ENCODE peak calls at places on chromosomes 12 and 14, in six cellular contexts. S is ovary, Y is thyroid gland, M is upper lobe of right lung, D is aorta, A is RWPE2. H is an unnamed sample.

GRCh38 chr12:79373896-79374499 is 316.8 kb downstream of the PAWR start:
- DNase-seq in S (peak; percentile 40), Y (peak; percentile 15), M (no peak), D (no peak), A (no peak), H (no peak)

GRCh38 chr14:49621114-49621881 is 699 bp downstream of the MGAT2 start:
- DNase-seq in S (peak; percentile 85), Y (peak; percentile 67), M (peak; percentile 91), D (peak; percentile 94), A (peak; percentile 80), H (peak; percentile 92)

GRCh38 chr12:94001691-94002090 is 146.7 kb upstream of the PLXNC1 start:
- DNase-seq in S (no peak), Y (no peak), M (no peak), D (no peak), A (no peak), H (no peak)

GRCh38 chr12:31588976-31589375 is 2.0 kb downstream of the DENND5B start:
- DNase-seq in S (no peak), Y (no peak), M (no peak), D (no peak), A (no peak), H (no peak)

GRCh38 chr12:129971721-129972120 is 67.9 kb upstream of the TMEM132D start:
- DNase-seq in S (no peak), Y (no peak), M (no peak), D (no peak), A (no peak), H (no peak)

GRCh38 chr14:74634481-74634880 is 22.4 kb upstream of the LTBP2 start:
- DNase-seq in S (no peak), Y (no peak), M (no peak), D (no peak), A (no peak), H (peak; percentile 15)

GRCh38 chr14:87133073-87133815 is 859.7 kb downstream of the GALC start:
- DNase-seq in S (no peak), Y (no peak), M (no peak), D (no peak), A (peak; percentile 95), H (no peak)

GRCh38 chr12:3081886-3082285 is 4.7 kb downstream of the TSPAN9 start:
- DNase-seq in S (no peak), Y (no peak), M (no peak), D (no peak), A (no peak), H (no peak)

GRCh38 chr12:6418796-6419195 is 26.0 kb upstream of the CD27 start:
- DNase-seq in S (peak; percentile 64), Y (no peak), M (no peak), D (no peak), A (no peak), H (no peak)

GRCh38 chr12:118206107-118206412 is 70.1 kb downstream of the PEBP1 start:
- DNase-seq in S (no peak), Y (no peak), M (no peak), D (no peak), A (no peak), H (no peak)

GRCh38 chr12:82593901-82594396 is 92.8 kb upstream of the TMTC2 start:
- DNase-seq in S (no peak), Y (no peak), M (no peak), D (no peak), A (no peak), H (no peak)

GRCh38 chr12:50524621-50525020 is 19.8 kb downstream of the DIP2B start:
- DNase-seq in S (no peak), Y (no peak), M (no peak), D (no peak), A (no peak), H (no peak)

GRCh38 chr14:74457511-74457910 is 31.5 kb upstream of the SYNDIG1L start:
- DNase-seq in S (no peak), Y (no peak), M (no peak), D (no peak), A (no peak), H (peak; percentile 14)

GRCh38 chr12:67928621-67929369 is 60.5 kb upstream of the IFNG-AS1 start:
- DNase-seq in S (no peak), Y (no peak), M (no peak), D (no peak), A (no peak), H (no peak)

GRCh38 chr12:118714051-118714460 is 267.3 kb upstream of the SRRM4 start:
- DNase-seq in S (no peak), Y (peak; percentile 2), M (no peak), D (no peak), A (no peak), H (no peak)

GRCh38 chr12:124993568-124994434 is at the start of gene BRI3BP:
- DNase-seq in S (peak; percentile 56), Y (peak; percentile 65), M (peak; percentile 84), D (peak; percentile 88), A (no peak), H (no peak)

GRCh38 chr12:55142896-55143870 is 17.0 kb downstream of the OR9K2 start:
- DNase-seq in S (no peak), Y (peak; percentile 28), M (no peak), D (no peak), A (no peak), H (no peak)

DNA sequence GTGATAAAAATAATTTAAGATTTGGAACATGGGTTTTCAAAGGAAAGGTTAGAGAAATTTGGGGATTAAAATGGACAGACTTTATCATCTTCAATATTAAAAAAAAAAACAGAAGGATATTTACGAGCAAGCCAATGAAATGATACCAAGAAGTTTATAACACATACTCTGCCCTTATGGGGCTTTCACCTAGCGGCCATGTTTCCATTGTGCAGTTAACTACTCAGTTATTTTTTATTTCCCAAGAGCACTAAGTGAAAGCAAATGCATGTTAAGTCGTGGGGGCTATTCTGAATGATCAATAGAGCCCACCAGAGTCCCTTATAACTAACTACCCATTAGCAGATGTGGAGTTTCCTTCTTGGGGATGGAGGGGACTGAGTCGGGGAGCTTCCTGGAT is 53.9 kb downstream of the ETV6 start:
- DNase-seq in S (no peak), Y (no peak), M (no peak), D (no peak), A (no peak), H (no peak)
- H3K4me1 ChIP-seq in S (peaks cover 32% of the 10 kb centered on the region), Y (peaks cover 41% of the 10 kb centered on the region), M (peaks cover 21% of the 10 kb centered on the region), D (peaks cover 11% of the 10 kb centered on the region), A (peaks cover 13% of the 10 kb centered on the region), H (peaks cover 7% of the 10 kb centered on the region)

DNA sequence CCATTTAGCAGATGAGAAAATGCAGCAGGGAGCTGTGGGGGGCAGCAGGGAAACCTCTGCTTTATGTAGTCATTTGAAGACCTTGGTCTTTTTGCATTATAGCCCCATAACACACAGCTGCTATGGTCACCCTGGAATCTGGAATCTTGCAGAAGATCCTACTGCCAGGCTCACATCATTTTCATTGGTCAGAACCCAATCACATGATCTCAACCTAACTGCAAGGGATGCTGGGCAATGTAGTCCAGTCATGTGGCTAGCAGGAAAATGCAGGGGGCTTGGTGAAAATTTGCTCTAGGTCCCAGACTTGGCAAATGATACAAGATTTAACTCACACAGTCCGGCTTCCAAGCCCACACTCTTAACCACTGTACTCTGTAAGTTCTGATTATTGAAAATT is 1028.7 kb downstream of the AACS start:
- DNase-seq in S (no peak), Y (no peak), M (no peak), D (no peak), A (no peak), H (no peak)
- H3K9me3 ChIP-seq in S (no peaks in the 10 kb centered on the region), Y (no peaks in the 10 kb centered on the region), M (no peaks in the 10 kb centered on the region), D (peaks cover 4% of the 10 kb centered on the region), A (no peaks in the 10 kb centered on the region), H (no peaks in the 10 kb centered on the region)

GRCh38 chr14:92552066-92552465 is 38.5 kb downstream of the RIN3 start:
- DNase-seq in S (no peak), Y (no peak), M (no peak), D (peak; percentile 26), A (no peak), H (no peak)

GRCh38 chr14:92546347-92547053 is 32.9 kb downstream of the RIN3 start:
- DNase-seq in S (no peak), Y (no peak), M (no peak), D (peak; percentile 34), A (no peak), H (no peak)

GRCh38 chr14:92551066-92551841 is 37.7 kb downstream of the RIN3 start:
- DNase-seq in S (no peak), Y (no peak), M (no peak), D (peak; percentile 12), A (no peak), H (no peak)

GRCh38 chr14:92549096-92549852 is 35.7 kb downstream of the RIN3 start:
- DNase-seq in S (no peak), Y (peak; percentile 21), M (no peak), D (peak; percentile 61), A (no peak), H (no peak)

GRCh38 chr14:92549853-92550244 is 36.3 kb downstream of the RIN3 start:
- DNase-seq in S (no peak), Y (peak; percentile 10), M (no peak), D (peak; percentile 89), A (no peak), H (peak; percentile 81)
- H3K27ac ChIP-seq in S (no peak overlapping the region), Y (peak overlapping the region; percentile 56), M (peak overlapping the region; percentile 78), D (peak overlapping the region; percentile 83), A (no peak overlapping the region), H (no peak overlapping the region)

GRCh38 chr12:77947326-77947725 is 116.6 kb downstream of the NAV3 start:
- DNase-seq in S (no peak), Y (no peak), M (no peak), D (no peak), A (no peak), H (no peak)
- H3K4me1 ChIP-seq in S (peaks cover 2% of the 10 kb centered on the region), Y (no peaks in the 10 kb centered on the region), M (no peaks in the 10 kb centered on the region), D (no peaks in the 10 kb centered on the region), A (peaks cover 35% of the 10 kb centered on the region), H (no peaks in the 10 kb centered on the region)

DNA sequence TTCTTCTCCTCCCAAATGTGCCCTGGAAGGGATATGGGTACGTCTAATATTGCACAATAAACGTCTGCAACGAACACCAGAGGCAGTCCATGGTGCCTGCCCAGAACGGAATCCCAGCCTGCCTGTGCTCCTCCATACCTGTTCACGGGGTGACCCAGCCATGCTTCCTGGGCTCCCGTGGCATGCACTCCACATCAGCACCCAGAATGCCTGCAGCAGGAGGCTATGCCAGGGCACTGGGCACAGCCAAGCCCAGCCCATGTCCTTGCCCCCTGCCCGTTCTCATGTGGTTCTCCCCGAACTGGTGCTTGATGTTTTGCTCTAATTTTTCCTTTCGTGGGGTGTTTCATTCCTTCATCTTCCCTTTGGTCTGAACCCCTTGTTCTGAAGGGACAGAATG is 404.3 kb downstream of the BCL11B start:
- DNase-seq in S (no peak), Y (no peak), M (no peak), D (no peak), A (no peak), H (no peak)
- H3K9me3 ChIP-seq in S (no peaks in the 10 kb centered on the region), Y (no peaks in the 10 kb centered on the region), M (no peaks in the 10 kb centered on the region), D (no peaks in the 10 kb centered on the region), A (no peaks in the 10 kb centered on the region), H (no peaks in the 10 kb centered on the region)

DNA sequence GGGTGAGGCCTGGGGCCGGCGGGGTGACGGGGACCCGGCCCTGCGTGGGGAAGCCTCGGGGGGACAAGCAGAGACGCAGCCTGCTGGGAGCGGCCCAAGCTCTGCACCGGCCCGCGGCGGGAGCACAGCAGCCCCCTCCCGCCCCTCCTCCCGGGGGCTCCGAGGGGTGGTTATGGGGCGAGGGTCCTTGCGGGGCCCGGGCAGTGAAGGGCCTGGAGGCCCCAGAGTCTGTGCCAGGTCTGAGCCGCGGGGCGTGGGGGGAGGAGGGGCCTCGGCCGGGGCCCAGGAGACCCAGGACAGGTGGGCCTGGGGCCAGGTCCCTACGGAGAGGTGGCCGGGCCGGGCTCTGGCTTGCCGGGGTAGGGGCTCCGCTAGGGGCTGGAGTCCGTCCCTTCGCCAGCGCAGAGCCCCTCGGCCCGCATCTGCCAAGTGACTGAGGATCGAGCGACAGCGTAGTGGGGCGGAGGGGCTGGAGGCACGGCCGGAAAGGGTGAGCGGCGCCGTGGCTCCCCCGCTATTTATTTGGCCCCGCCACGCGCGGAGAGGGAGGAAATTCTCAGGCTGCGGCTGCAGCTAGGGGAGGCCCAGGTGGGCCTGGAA is 498 bp downstream of the TMEM121 start:
- DNase-seq in S (peak; percentile 56), Y (no peak), M (peak; percentile 64), D (peak; percentile 76), A (peak; percentile 74), H (peak; percentile 81)
- H3K27ac ChIP-seq in S (no peak overlapping the region), Y (no peak overlapping the region), M (no peak overlapping the region), D (no peak overlapping the region), A (no peak overlapping the region), H (no peak overlapping the region)